ENCODE peak calls at places on chromosomes 2 and 18, in four cellular contexts. One of them, this sample, is unnamed.

GRCh38 chr18:44816028-44816427 is 135.3 kb downstream of the SETBP1 start:
- DNase-seq in type B pancreatic cell: no peak
- DNase-seq in activated effector memory CD4-positive, alpha-beta T cell treated with Interleukin-2 at 50 U/mL for 16 hours: no peak
- DNase-seq in SW480: no peak
- DNase-seq in this sample: no peak

GRCh38 chr18:67735506-67735905 is 219.0 kb upstream of the DSEL start:
- DNase-seq in type B pancreatic cell: no peak
- DNase-seq in activated effector memory CD4-positive, alpha-beta T cell treated with Interleukin-2 at 50 U/mL for 16 hours: no peak
- DNase-seq in SW480: no peak
- DNase-seq in this sample: no peak

GRCh38 chr18:67980241-67980640 is 463.7 kb upstream of the DSEL start:
- DNase-seq in type B pancreatic cell: no peak
- DNase-seq in activated effector memory CD4-positive, alpha-beta T cell treated with Interleukin-2 at 50 U/mL for 16 hours: no peak
- DNase-seq in SW480: no peak
- DNase-seq in this sample: no peak

GRCh38 chr2:120108049-120108448 is 95.2 kb downstream of the EPB41L5 start:
- DNase-seq in type B pancreatic cell: no peak
- DNase-seq in activated effector memory CD4-positive, alpha-beta T cell treated with Interleukin-2 at 50 U/mL for 16 hours: no peak
- DNase-seq in SW480: no peak
- DNase-seq in this sample: no peak

GRCh38 chr2:43001787-43002468 is 209.5 kb upstream of the HAAO start:
- DNase-seq in type B pancreatic cell: no peak
- DNase-seq in activated effector memory CD4-positive, alpha-beta T cell treated with Interleukin-2 at 50 U/mL for 16 hours: no peak
- DNase-seq in SW480: no peak
- DNase-seq in this sample: no peak

GRCh38 chr18:46596119-46596518 is 60.9 kb downstream of the LOXHD1 start:
- DNase-seq in type B pancreatic cell: no peak
- DNase-seq in activated effector memory CD4-positive, alpha-beta T cell treated with Interleukin-2 at 50 U/mL for 16 hours: no peak
- DNase-seq in SW480: no peak
- DNase-seq in this sample: no peak

GRCh38 chr18:48683197-48683596 is 144.4 kb downstream of the CTIF start:
- DNase-seq in type B pancreatic cell: no peak
- DNase-seq in activated effector memory CD4-positive, alpha-beta T cell treated with Interleukin-2 at 50 U/mL for 16 hours: no peak
- DNase-seq in SW480: no peak
- DNase-seq in this sample: no peak

GRCh38 chr2:118992740-118993391 is 50.9 kb downstream of the MARCO start:
- DNase-seq in type B pancreatic cell: peak; percentile 42
- DNase-seq in activated effector memory CD4-positive, alpha-beta T cell treated with Interleukin-2 at 50 U/mL for 16 hours: peak; percentile 7
- DNase-seq in SW480: peak; percentile 88
- DNase-seq in this sample: no peak

GRCh38 chr18:50786851-50787250 is 33.0 kb downstream of the MRO start:
- DNase-seq in type B pancreatic cell: no peak
- DNase-seq in activated effector memory CD4-positive, alpha-beta T cell treated with Interleukin-2 at 50 U/mL for 16 hours: no peak
- DNase-seq in SW480: no peak
- DNase-seq in this sample: no peak

GRCh38 chr18:70491734-70492348 is 203.0 kb downstream of the SOCS6 start:
- DNase-seq in type B pancreatic cell: no peak
- DNase-seq in activated effector memory CD4-positive, alpha-beta T cell treated with Interleukin-2 at 50 U/mL for 16 hours: peak; percentile 2
- DNase-seq in SW480: peak; percentile 31
- DNase-seq in this sample: no peak

GRCh38 chr2:5696351-5696740 is 4.2 kb downstream of the SOX11 start:
- DNase-seq in type B pancreatic cell: peak; percentile 74
- DNase-seq in activated effector memory CD4-positive, alpha-beta T cell treated with Interleukin-2 at 50 U/mL for 16 hours: no peak
- DNase-seq in SW480: no peak
- DNase-seq in this sample: no peak

GRCh38 chr18:29644276-29644675 is 1398.3 kb downstream of the DSC3 start:
- DNase-seq in type B pancreatic cell: no peak
- DNase-seq in activated effector memory CD4-positive, alpha-beta T cell treated with Interleukin-2 at 50 U/mL for 16 hours: no peak
- DNase-seq in SW480: no peak
- DNase-seq in this sample: no peak